ENCODE peak calls at places on chromosomes 6 and 20, in six cellular contexts. W is small intestine; F is PC-3; Y is adrenal gland; H is ovary; R is naive thymus-derived CD4-positive, alpha-beta T cell. Q is an unnamed sample. For H3K27me3 and H3K36me3, the result is how much of the 10 kb centered on the place peaks cover.

GRCh38 chr6:17281497-17282481 is 628 bp downstream of the RBM24 start:
- DNase-seq in W (peak), F (no peak), Y (peak), H (peak), R (no peak), Q (peak)

GRCh38 chr6:53628354-53629119 is 37.0 kb downstream of the KLHL31 start:
- DNase-seq in W (no peak), F (peak), Y (no peak), H (no peak), R (no peak), Q (no peak)

GRCh38 chr6:83378621-83379388 is 52.0 kb downstream of the ME1 start:
- DNase-seq in W (no peak), F (no peak), Y (no peak), H (no peak), R (no peak), Q (no peak)

GRCh38 chr20:63009988-63010769 is 3.4 kb upstream of the BHLHE23 start:
- DNase-seq in W (peak), F (no peak), Y (no peak), H (no peak), R (peak), Q (no peak)

GRCh38 chr20:49657118-49657901 is 56.4 kb downstream of the B4GALT5 start:
- DNase-seq in W (peak), F (no peak), Y (no peak), H (no peak), R (no peak), Q (no peak)

GRCh38 chr6:100116409-100117194 is 122.6 kb upstream of the MCHR2 start:
- DNase-seq in W (peak), F (peak), Y (peak), H (no peak), R (no peak), Q (no peak)

GRCh38 chr6:57021086-57021720 is 25.3 kb upstream of the KIAA1586 start:
- DNase-seq in W (peak), F (peak), Y (no peak), H (no peak), R (no peak), Q (no peak)

GRCh38 chr6:8462694-8463093 is 27.3 kb upstream of the SLC35B3 start:
- DNase-seq in W (no peak), F (no peak), Y (no peak), H (no peak), R (no peak), Q (no peak)

GRCh38 chr6:11500008-11500407 is 37.5 kb upstream of the TMEM170B start:
- DNase-seq in W (no peak), F (peak), Y (no peak), H (no peak), R (no peak), Q (no peak)

GRCh38 chr20:45500022-45500421 is 15.4 kb downstream of the SPINT3 start:
- DNase-seq in W (peak), F (peak), Y (no peak), H (no peak), R (no peak), Q (no peak)

GRCh38 chr20:45501600-45501999 is 13.8 kb downstream of the SPINT3 start:
- DNase-seq in W (no peak), F (no peak), Y (no peak), H (no peak), R (no peak), Q (no peak)

GRCh38 chr20:45495438-45495985 is 19.9 kb downstream of the SPINT3 start:
- DNase-seq in W (no peak), F (no peak), Y (no peak), H (no peak), R (no peak), Q (no peak)

GRCh38 chr20:45496166-45496565 is 19.3 kb downstream of the SPINT3 start:
- DNase-seq in W (peak), F (no peak), Y (no peak), H (no peak), R (no peak), Q (no peak)

GRCh38 chr20:45497971-45498494 is 17.4 kb downstream of the SPINT3 start:
- DNase-seq in W (no peak), F (peak), Y (no peak), H (no peak), R (no peak), Q (no peak)
- H3K27me3 ChIP-seq in W (under half), F (under half), Y (under half), H (under half), R (under half), Q (under half)

GRCh38 chr6:15499125-15499524 is 163.7 kb downstream of the DTNBP1 start:
- DNase-seq in W (no peak), F (no peak), Y (no peak), H (no peak), R (no peak), Q (peak)
- H3K36me3 ChIP-seq in W (under half), F (under half), Y (under half), H (under half), R (under half), Q (under half)

GRCh38 chr6:144007455-144007778 is 642 bp downstream of the PLAGL1 start:
- DNase-seq in W (no peak), F (no peak), Y (no peak), H (no peak), R (no peak), Q (no peak)
- H3K27ac ChIP-seq in W (no peak), F (peak), Y (peak), H (peak), R (no peak), Q (no peak)

GRCh38 chr20:61762886-61763739 is 302.6 kb downstream of the TAF4 start:
- DNase-seq in W (no peak), F (no peak), Y (no peak), H (no peak), R (no peak), Q (no peak)
- H3K27me3 ChIP-seq in W (under half), F (half or more), Y (under half), H (under half), R (under half), Q (under half)

GRCh38 chr6:169238766-169239165 is 14.9 kb downstream of the THBS2 start:
- DNase-seq in W (no peak), F (no peak), Y (no peak), H (no peak), R (no peak), Q (no peak)

GRCh38 chr6:169237496-169238134 is 16.0 kb downstream of the THBS2 start:
- DNase-seq in W (no peak), F (no peak), Y (no peak), H (no peak), R (no peak), Q (no peak)

GRCh38 chr6:169235286-169235685 is 18.4 kb downstream of the THBS2 start:
- DNase-seq in W (no peak), F (no peak), Y (no peak), H (no peak), R (no peak), Q (no peak)

GRCh38 chr6:169236545-169236944 is 17.1 kb downstream of the THBS2 start:
- DNase-seq in W (no peak), F (no peak), Y (no peak), H (no peak), R (no peak), Q (no peak)

DNA sequence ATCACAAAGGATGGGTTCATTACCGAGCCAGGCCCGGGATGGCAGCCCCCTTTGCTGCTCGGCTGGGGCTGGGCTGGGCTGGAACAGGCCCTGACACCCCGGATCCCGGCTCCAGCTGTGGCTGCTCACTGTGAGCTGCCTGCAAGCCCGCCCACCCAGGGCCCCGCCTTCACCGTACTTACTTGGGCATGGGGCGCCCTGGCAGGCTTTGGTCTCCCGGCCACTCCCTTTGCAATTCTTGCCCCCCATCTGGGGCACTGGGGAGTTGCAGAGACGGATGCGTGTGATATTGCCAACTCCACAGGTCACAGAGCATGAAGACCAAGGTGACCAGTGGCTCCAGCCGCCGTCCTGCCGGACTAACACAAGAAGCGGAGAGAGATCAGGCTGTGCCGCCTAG is 16.7 kb downstream of the THBS2 start:
- DNase-seq in W (no peak), F (no peak), Y (no peak), H (no peak), R (no peak), Q (no peak)
- H3K36me3 ChIP-seq in W (under half), F (under half), Y (under half), H (under half), R (under half), Q (under half)

DNA sequence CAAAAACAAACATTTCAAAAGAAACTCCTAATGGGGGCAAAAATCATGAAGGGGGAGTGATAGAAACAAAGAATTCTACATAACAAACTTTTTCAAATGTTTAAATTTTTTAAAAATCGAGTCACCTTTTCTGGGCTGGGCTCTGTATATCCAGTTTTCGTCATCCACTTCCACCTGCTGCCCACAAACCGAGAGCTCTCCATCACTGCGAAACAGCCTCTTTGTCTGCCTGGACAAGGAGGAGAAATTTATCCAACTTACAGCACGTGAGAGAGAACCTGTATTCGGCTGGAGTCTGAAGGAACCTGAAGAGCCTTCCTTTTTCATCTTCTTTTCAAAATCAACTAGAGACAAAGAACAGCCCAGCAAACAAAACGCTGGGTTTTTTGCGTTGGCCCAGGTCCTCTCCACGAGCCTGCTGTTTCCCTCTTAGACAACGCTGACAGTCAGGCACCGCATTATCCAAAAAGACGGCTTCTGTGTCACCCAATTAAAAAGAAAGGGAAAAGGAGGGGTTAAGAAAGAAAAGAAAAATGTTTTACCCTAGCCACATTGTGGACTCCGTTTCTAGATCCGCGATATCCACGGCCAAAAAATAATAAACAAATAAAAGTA is 72.4 kb upstream of the NHSL1 start:
- DNase-seq in W (no peak), F (no peak), Y (no peak), H (no peak), R (no peak), Q (no peak)
- H3K27ac ChIP-seq in W (no peak), F (no peak), Y (no peak), H (no peak), R (no peak), Q (no peak)

GRCh38 chr6:108116424-108116780 is 41.9 kb upstream of the OSTM1 start:
- DNase-seq in W (no peak), F (no peak), Y (no peak), H (no peak), R (no peak), Q (no peak)

GRCh38 chr6:108114861-108115597 is 40.5 kb upstream of the OSTM1 start:
- DNase-seq in W (peak), F (peak), Y (peak), H (peak), R (no peak), Q (peak)

GRCh38 chr6:108116781-108117426 is 42.4 kb upstream of the OSTM1 start:
- DNase-seq in W (no peak), F (no peak), Y (peak), H (no peak), R (no peak), Q (no peak)

GRCh38 chr6:108113557-108114519 is 39.3 kb upstream of the OSTM1 start:
- DNase-seq in W (peak), F (peak), Y (peak), H (no peak), R (no peak), Q (peak)

DNA sequence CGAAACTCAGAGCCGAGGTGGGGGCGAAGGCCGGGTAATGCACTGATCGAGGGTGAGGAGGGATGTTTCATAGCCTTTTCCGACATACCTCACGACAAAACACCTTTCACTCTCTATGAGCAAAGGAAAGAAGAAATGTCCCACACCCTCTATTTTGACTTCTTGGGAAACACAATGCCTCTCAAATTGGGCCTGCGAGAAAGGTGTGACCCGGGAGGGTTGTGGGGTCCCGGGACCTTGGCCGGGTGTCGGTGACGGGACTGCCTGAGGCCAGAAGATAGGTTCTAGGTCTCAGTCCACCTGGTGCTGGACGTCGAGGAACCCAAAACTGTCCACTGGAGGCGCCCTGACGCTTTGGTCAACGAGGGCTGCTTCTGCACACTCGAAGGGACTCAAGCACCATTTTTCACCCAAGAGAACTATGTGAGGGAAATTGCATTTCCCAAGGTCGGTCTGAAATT is 41.1 kb upstream of the OSTM1 start:
- DNase-seq in W (peak), F (peak), Y (peak), H (no peak), R (no peak), Q (no peak)
- H3K27me3 ChIP-seq in W (under half), F (under half), Y (under half), H (under half), R (under half), Q (half or more)

GRCh38 chr6:31956796-31957195 is 2.0 kb downstream of the NELFE start:
- DNase-seq in W (no peak), F (no peak), Y (no peak), H (no peak), R (no peak), Q (no peak)
- H3K36me3 ChIP-seq in W (under half), F (under half), Y (under half), H (under half), R (under half), Q (under half)

GRCh38 chr20:56468317-56469076 is at the start of gene RTF2:
- DNase-seq in W (peak), F (peak), Y (peak), H (peak), R (peak), Q (peak)
- H3K27ac ChIP-seq in W (peak), F (no peak), Y (peak), H (peak), R (peak), Q (peak)

GRCh38 chr20:61905781-61906523 is 159.7 kb downstream of the TAF4 start:
- DNase-seq in W (no peak), F (no peak), Y (no peak), H (no peak), R (no peak), Q (no peak)
- H3K27me3 ChIP-seq in W (under half), F (half or more), Y (under half), H (under half), R (under half), Q (under half)